ENCODE peak calls at places on chromosome 17, in eight cellular contexts. K is H1, Q is heart left ventricle, H is sigmoid colon, X is IMR-90, P is erythroblast, L is lower leg skin, E is suprapubic skin. U is an unnamed sample.

GRCh38 chr17:43917016-43917347 is 9.6 kb upstream of the MPP2 start:
- DNase-seq in K (no peak), Q (no peak), H (no peak), X (no peak), P (no peak), L (no peak), E (no peak), U (no peak)

GRCh38 chr17:46262271-46262670 is 32.7 kb upstream of the LRRC37A start:
- DNase-seq in K (no peak), Q (no peak), H (no peak), X (no peak), P (no peak), L (no peak), E (no peak), U (no peak)

GRCh38 chr17:80133626-80133970 is 13.3 kb downstream of the EIF4A3 start:
- DNase-seq in K (no peak), Q (no peak), H (no peak), X (no peak), P (no peak), L (no peak), E (no peak), U (no peak)

GRCh38 chr17:47733047-47733413 is at the start of gene TBX21:
- DNase-seq in K (peak), Q (peak), H (peak), X (no peak), P (peak), L (peak), E (peak), U (no peak)

GRCh38 chr17:16948587-16949376 is 23.1 kb downstream of the TNFRSF13B start:
- DNase-seq in K (no peak), Q (no peak), H (no peak), X (no peak), P (no peak), L (no peak), E (no peak), U (no peak)

GRCh38 chr17:38912221-38912813 is 13.1 kb upstream of the LASP1NB start:
- DNase-seq in K (no peak), Q (no peak), H (peak), X (no peak), P (no peak), L (no peak), E (no peak), U (no peak)

GRCh38 chr17:70987867-70988340 is 818.6 kb downstream of the KCNJ2 start:
- DNase-seq in K (no peak), Q (no peak), H (no peak), X (no peak), P (no peak), L (no peak), E (no peak), U (no peak)

GRCh38 chr17:59899099-59899498 is 6.2 kb downstream of the RPS6KB1 start:
- DNase-seq in K (no peak), Q (no peak), H (no peak), X (no peak), P (peak), L (no peak), E (no peak), U (no peak)

GRCh38 chr17:41665566-41666335 is 22.9 kb upstream of the EIF1 start:
- DNase-seq in K (peak), Q (peak), H (peak), X (peak), P (peak), L (peak), E (peak), U (peak)

GRCh38 chr17:74453665-74454196 is 12.7 kb upstream of the CD300A start:
- DNase-seq in K (peak), Q (no peak), H (no peak), X (no peak), P (peak), L (no peak), E (no peak), U (peak)

GRCh38 chr17:41632482-41633105 is 8.2 kb upstream of the KRT17 start:
- DNase-seq in K (no peak), Q (no peak), H (no peak), X (no peak), P (no peak), L (no peak), E (no peak), U (no peak)

GRCh38 chr17:2433696-2434095 is 32.8 kb upstream of the MNT start:
- DNase-seq in K (no peak), Q (no peak), H (no peak), X (peak), P (no peak), L (no peak), E (no peak), U (peak)

GRCh38 chr17:58308173-58308984 is 20.2 kb downstream of the TSPOAP1 start:
- DNase-seq in K (peak), Q (no peak), H (no peak), X (no peak), P (peak), L (peak), E (no peak), U (no peak)

GRCh38 chr17:74943808-74944522 is 8.3 kb downstream of the OTOP3 start:
- DNase-seq in K (no peak), Q (no peak), H (no peak), X (no peak), P (no peak), L (peak), E (no peak), U (no peak)

GRCh38 chr17:45784583-45785372 is 658 bp downstream of the CRHR1 start:
- DNase-seq in K (peak), Q (no peak), H (no peak), X (no peak), P (peak), L (no peak), E (no peak), U (no peak)

GRCh38 chr17:81306898-81307510 is 11.9 kb upstream of the SLC38A10 start:
- DNase-seq in K (no peak), Q (no peak), H (no peak), X (no peak), P (no peak), L (no peak), E (no peak), U (no peak)

GRCh38 chr17:44688675-44689491 is 693 bp downstream of the CCDC43 start:
- DNase-seq in K (no peak), Q (no peak), H (no peak), X (peak), P (peak), L (no peak), E (no peak), U (no peak)

GRCh38 chr17:38674013-38674748 is 576 bp downstream of the EPOP start:
- DNase-seq in K (peak), Q (peak), H (no peak), X (no peak), P (no peak), L (no peak), E (peak), U (no peak)

GRCh38 chr17:82838386-82839063 is 1.3 kb downstream of the ZNF750 start:
- DNase-seq in K (no peak), Q (peak), H (peak), X (peak), P (no peak), L (peak), E (no peak), U (no peak)

GRCh38 chr17:71765437-71765836 is 355.4 kb upstream of the SOX9 start:
- DNase-seq in K (no peak), Q (no peak), H (no peak), X (peak), P (no peak), L (no peak), E (no peak), U (no peak)

GRCh38 chr17:31605761-31606160 is 214.3 kb downstream of the RAB11FIP4 start:
- DNase-seq in K (no peak), Q (no peak), H (no peak), X (no peak), P (no peak), L (no peak), E (no peak), U (no peak)

GRCh38 chr17:40121886-40122465 is at the start of gene MSL1:
- DNase-seq in K (peak), Q (peak), H (peak), X (peak), P (peak), L (peak), E (peak), U (peak)
- TF ChIP-seq POLR2A in K (no peak), Q (no peak), H (peak), X (no peak), P (no peak), L (peak), E (peak), U (peak)

GRCh38 chr17:78141437-78142112 is 4.6 kb upstream of the C17orf99 start:
- DNase-seq in K (no peak), Q (no peak), H (no peak), X (no peak), P (no peak), L (no peak), E (no peak), U (no peak)

GRCh38 chr17:78142113-78142861 is 3.9 kb upstream of the C17orf99 start:
- DNase-seq in K (no peak), Q (no peak), H (no peak), X (peak), P (no peak), L (peak), E (no peak), U (peak)

GRCh38 chr17:78138204-78139060 is 7.8 kb upstream of the C17orf99 start:
- DNase-seq in K (peak), Q (no peak), H (no peak), X (no peak), P (no peak), L (no peak), E (no peak), U (no peak)

GRCh38 chr17:78137392-78138203 is 7.0 kb downstream of the TMC8 start:
- DNase-seq in K (peak), Q (no peak), H (no peak), X (no peak), P (peak), L (no peak), E (no peak), U (no peak)

DNA sequence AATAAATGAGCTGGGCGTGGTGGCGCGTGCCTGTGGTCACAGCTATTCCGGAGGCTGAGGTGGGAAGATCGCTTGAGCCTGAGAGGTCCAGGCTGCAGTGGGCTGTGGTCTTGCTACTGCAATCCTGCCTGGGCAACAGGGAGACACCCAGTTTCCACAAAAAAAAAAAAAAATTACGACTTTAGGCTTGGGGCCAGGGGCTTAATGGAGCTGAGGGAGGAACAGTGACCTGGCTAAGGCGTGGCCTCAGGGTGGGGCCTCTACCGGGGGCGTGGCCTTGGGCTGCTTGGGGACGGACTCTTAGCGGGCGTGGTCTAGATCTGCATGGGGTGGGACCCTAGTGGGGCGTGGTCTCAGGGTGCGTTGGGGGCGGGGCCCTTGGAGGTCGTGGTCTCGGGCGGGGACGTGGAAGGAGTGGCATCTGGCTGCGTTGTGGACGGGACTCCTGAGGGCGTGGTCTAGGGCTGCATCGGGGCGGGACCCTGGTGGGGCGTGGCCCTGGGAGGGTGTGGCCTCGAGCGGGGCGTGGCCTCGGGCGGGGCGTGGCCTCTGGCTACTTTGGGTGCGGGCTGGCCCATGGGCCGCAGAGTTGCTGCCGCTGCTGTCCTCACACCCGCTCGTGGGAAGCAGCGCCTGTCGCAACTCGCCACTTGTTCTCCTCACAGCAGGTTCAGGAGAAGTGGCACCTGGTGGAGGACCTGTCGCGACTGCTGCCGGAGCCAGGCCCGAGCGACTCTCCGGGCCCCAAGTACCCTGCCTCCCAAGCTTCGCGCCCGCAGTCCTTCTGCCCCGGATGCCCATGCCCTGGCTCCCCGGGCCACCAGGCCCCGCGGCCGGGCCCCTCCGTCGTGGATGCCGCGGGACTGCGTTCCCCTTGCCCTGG is 5.8 kb upstream of the C17orf99 start:
- DNase-seq in K (peak), Q (peak), H (peak), X (peak), P (peak), L (peak), E (peak), U (peak)
- TF ChIP-seq POLR2A in K (peak), Q (no peak), H (no peak), X (no peak), P (peak), L (no peak), E (peak), U (no peak)

GRCh38 chr17:7435676-7436555 is 681 bp downstream of the TMEM102 start:
- DNase-seq in K (peak), Q (peak), H (no peak), X (no peak), P (peak), L (peak), E (no peak), U (no peak)
- TF ChIP-seq POLR2A in K (peak), Q (no peak), H (no peak), X (no peak), P (peak), L (no peak), E (no peak), U (no peak)

GRCh38 chr17:75985986-75986385 is 6.9 kb downstream of the TEN1 start:
- DNase-seq in K (no peak), Q (no peak), H (no peak), X (no peak), P (no peak), L (no peak), E (no peak), U (no peak)
- TF ChIP-seq POLR2A in K (no peak), Q (no peak), H (no peak), X (no peak), P (no peak), L (no peak), E (no peak), U (no peak)

DNA sequence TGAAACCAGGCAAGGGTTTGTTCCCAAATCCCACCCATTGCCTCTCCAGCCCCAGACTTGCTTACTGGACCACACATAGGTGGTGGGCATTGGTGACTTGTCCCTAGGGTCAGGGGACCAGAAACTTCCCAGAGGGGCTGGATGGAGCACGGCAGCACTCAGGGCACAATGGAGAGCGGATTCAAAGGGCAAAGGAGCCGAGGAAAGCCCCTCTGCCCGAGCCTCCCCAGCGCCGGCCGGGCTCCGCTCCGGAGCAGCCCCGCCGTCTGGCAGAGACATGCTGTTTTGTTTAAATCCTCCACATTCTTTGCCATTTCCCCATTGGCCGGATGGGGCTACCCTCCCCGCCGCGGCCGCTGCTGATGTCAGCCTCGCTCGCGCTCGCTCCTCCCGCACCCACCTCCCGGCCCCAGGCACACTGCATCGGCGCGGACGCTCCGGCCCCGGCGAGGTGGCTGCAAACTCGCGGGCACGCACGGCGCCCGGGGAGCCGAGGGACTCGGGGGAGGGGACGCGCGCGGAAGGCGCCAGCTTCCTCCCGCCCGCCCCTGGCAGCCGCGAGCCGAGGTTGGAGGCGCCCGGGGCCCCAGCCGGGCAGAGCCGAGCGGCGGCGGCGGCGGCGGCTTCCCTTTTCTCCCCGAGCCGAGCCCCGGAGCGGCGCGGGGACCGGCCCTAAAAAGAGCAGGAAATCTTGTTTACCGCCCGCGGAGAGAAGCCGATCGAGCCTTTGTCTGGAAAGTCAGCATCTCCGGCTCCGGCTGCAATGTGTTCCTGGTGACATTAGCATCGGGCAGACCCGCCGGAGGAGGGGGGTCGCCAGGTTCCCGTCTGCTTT is at the start of gene PITPNC1:
- DNase-seq in K (peak), Q (peak), H (peak), X (peak), P (peak), L (peak), E (peak), U (peak)
- TF ChIP-seq POLR2A in K (peak), Q (peak), H (peak), X (peak), P (peak), L (no peak), E (peak), U (peak)

U was measured in H54.